ENCODE peak calls at places on chromosomes 4 and X, in five cellular contexts. C is Daoy, H is AG09309, B is AG04449, F is cardiac fibroblast. Y is an unnamed sample.

GRCh38 chrX:72262077-72262476 is 15.0 kb downstream of the RPS4X start:
- DNase-seq in C (no peak), H (no peak), B (no peak), F (no peak), Y (no peak)

GRCh38 chr4:15961778-15962510 is 1.0 kb downstream of the FGFBP2 start:
- DNase-seq in C (no peak), H (no peak), B (no peak), F (no peak), Y (no peak)

GRCh38 chr4:68906238-68907137 is 45.1 kb downstream of the UGT2A3 start:
- DNase-seq in C (no peak), H (no peak), B (no peak), F (peak; percentile 3), Y (no peak)

GRCh38 chr4:139227729-139228404 is 50.8 kb upstream of the ELF2 start:
- DNase-seq in C (no peak), H (no peak), B (no peak), F (no peak), Y (no peak)

GRCh38 chr4:30866907-30867306 is 146.7 kb downstream of the PCDH7 start:
- DNase-seq in C (no peak), H (no peak), B (no peak), F (no peak), Y (no peak)

GRCh38 chr4:173051697-173052096 is 116.9 kb upstream of the GALNT7 start:
- DNase-seq in C (peak; percentile 10), H (peak; percentile 4), B (no peak), F (peak; percentile 40), Y (no peak)

GRCh38 chr4:111360906-111361305 is 738.0 kb upstream of the PITX2 start:
- DNase-seq in C (no peak), H (no peak), B (no peak), F (no peak), Y (no peak)

GRCh38 chrX:54411732-54412131 is 28.5 kb upstream of the TSR2 start:
- DNase-seq in C (no peak), H (no peak), B (no peak), F (no peak), Y (no peak)

GRCh38 chr4:94974773-94975172 is 217.0 kb downstream of the BMPR1B start:
- DNase-seq in C (peak; percentile 28), H (peak; percentile 35), B (no peak), F (peak; percentile 68), Y (no peak)

GRCh38 chr4:169307581-169307980 is 36.8 kb upstream of the SH3RF1 start:
- DNase-seq in C (no peak), H (no peak), B (no peak), F (no peak), Y (no peak)

GRCh38 chr4:83947811-83948210 is 411.9 kb downstream of the GPAT3 start:
- DNase-seq in C (no peak), H (no peak), B (no peak), F (no peak), Y (no peak)

GRCh38 chr4:21517460-21517859 is 431.1 kb downstream of the KCNIP4 start:
- DNase-seq in C (no peak), H (no peak), B (no peak), F (no peak), Y (no peak)

GRCh38 chrX:76428243-76429130 is 977 bp downstream of the MAGEE1 start:
- DNase-seq in C (no peak), H (no peak), B (no peak), F (no peak), Y (no peak)

GRCh38 chrX:103510031-103510430 is 9.3 kb downstream of the RAB40A start:
- DNase-seq in C (no peak), H (no peak), B (no peak), F (no peak), Y (no peak)

GRCh38 chr4:2416564-2417195 is 1.8 kb downstream of the ZFYVE28 start:
- DNase-seq in C (no peak), H (no peak), B (no peak), F (no peak), Y (no peak)

GRCh38 chrX:46957299-46957698 is 45.1 kb downstream of the JADE3 start:
- DNase-seq in C (no peak), H (no peak), B (no peak), F (no peak), Y (no peak)

GRCh38 chr4:102825261-102826071 is 1.9 kb downstream of the UBE2D3 start:
- DNase-seq in C (peak; percentile 49), H (no peak), B (no peak), F (peak; percentile 76), Y (no peak)

GRCh38 chrX:118961866-118962560 is 12.4 kb upstream of the LONRF3 start:
- DNase-seq in C (no peak), H (no peak), B (no peak), F (no peak), Y (no peak)

GRCh38 chr4:2830632-2831610 is 12.7 kb upstream of the ADD1 start:
- DNase-seq in C (no peak), H (no peak), B (no peak), F (no peak), Y (no peak)

GRCh38 chr4:114108869-114109268 is 129.4 kb upstream of the ARSJ start:
- DNase-seq in C (peak; percentile 23), H (no peak), B (no peak), F (peak; percentile 10), Y (no peak)

GRCh38 chrX:136269921-136270320 is 18.7 kb upstream of the MAP7D3 start:
- DNase-seq in C (no peak), H (no peak), B (no peak), F (no peak), Y (no peak)

GRCh38 chrX:40755291-40756249 is 20.2 kb upstream of the MED14 start:
- DNase-seq in C (no peak), H (no peak), B (no peak), F (peak; percentile 55), Y (no peak)

GRCh38 chr4:87365348-87365747 is 25.6 kb downstream of the HSD17B11 start:
- DNase-seq in C (no peak), H (no peak), B (no peak), F (no peak), Y (no peak)

GRCh38 chr4:19971829-19972228 is 279.9 kb upstream of the SLIT2 start:
- DNase-seq in C (peak; percentile 6), H (no peak), B (no peak), F (peak; percentile 8), Y (no peak)

GRCh38 chrX:99722094-99722493 is 688.0 kb downstream of the PCDH19 start:
- DNase-seq in C (no peak), H (no peak), B (no peak), F (no peak), Y (no peak)

GRCh38 chrX:52923781-52924241 is 26.7 kb downstream of the FAM156B start:
- DNase-seq in C (peak; percentile 31), H (no peak), B (no peak), F (peak; percentile 57), Y (no peak)

GRCh38 chr4:125517831-125518230 is 203.1 kb downstream of the FAT4 start:
- DNase-seq in C (no peak), H (no peak), B (no peak), F (peak; percentile 45), Y (no peak)

GRCh38 chr4:85762204-85762884 is 287.4 kb downstream of the ARHGAP24 start:
- DNase-seq in C (peak; percentile 30), H (no peak), B (peak; percentile 65), F (peak; percentile 94), Y (no peak)

GRCh38 chrX:1262369-1262768 is 6.2 kb upstream of the CSF2RA start:
- DNase-seq in C (no peak), H (no peak), B (no peak), F (no peak), Y (no peak)

GRCh38 chrX:71846429-71846828 is 64.2 kb upstream of the NHSL2 start:
- DNase-seq in C (peak; percentile 82), H (no peak), B (no peak), F (no peak), Y (no peak)

GRCh38 chr4:147516133-147516532 is 35.2 kb downstream of the EDNRA start:
- DNase-seq in C (no peak), H (no peak), B (no peak), F (no peak), Y (no peak)

GRCh38 chr4:86977621-86978184 is 42.9 kb downstream of the AFF1 start:
- DNase-seq in C (peak; percentile 71), H (no peak), B (peak; percentile 23), F (peak; percentile 64), Y (no peak)

GRCh38 chr4:98816386-98816785 is 112.5 kb downstream of the EIF4E start:
- DNase-seq in C (no peak), H (no peak), B (no peak), F (no peak), Y (no peak)

GRCh38 chr4:38691251-38692008 is 27.4 kb downstream of the KLF3 start:
- DNase-seq in C (no peak), H (peak; percentile 71), B (peak; percentile 21), F (peak; percentile 89), Y (no peak)

GRCh38 chr4:25815586-25815985 is 47.2 kb downstream of the SEL1L3 start:
- DNase-seq in C (peak; percentile 29), H (no peak), B (no peak), F (peak; percentile 78), Y (no peak)

GRCh38 chrX:130120321-130120731 is 10.0 kb upstream of the ELF4 start:
- DNase-seq in C (no peak), H (no peak), B (no peak), F (no peak), Y (no peak)

GRCh38 chr4:161767116-161767515 is 396.7 kb downstream of the FSTL5 start:
- DNase-seq in C (peak; percentile 37), H (peak; percentile 34), B (peak; percentile 4), F (peak; percentile 6), Y (no peak)

GRCh38 chrX:133402042-133402453 is 13.2 kb downstream of the GPC4 start:
- DNase-seq in C (peak; percentile 70), H (no peak), B (peak; percentile 28), F (peak; percentile 27), Y (no peak)

Y was measured in GM19239.